ENCODE peak calls at places on chromosome 1, in seven cellular contexts. R, W, O, B, J, L and X are unnamed samples.
A peak's percentile ranks its signal among the peaks of the same experiment; 100 is the strongest.

GRCh38 chr1:192631749-192632148 is 4.2 kb upstream of the RGS13 start:
- DNase-seq in R (no peak), W (no peak), O (no peak), B (no peak), J (no peak), L (no peak), X (no peak)

GRCh38 chr1:181089017-181089776 is 697 bp downstream of the IER5 start:
- DNase-seq in R (peak; percentile 69), W (no peak), O (peak; percentile 63), B (peak; percentile 67), J (no peak), L (no peak), X (no peak)

GRCh38 chr1:101465941-101466340 is 229.1 kb downstream of the S1PR1 start:
- DNase-seq in R (no peak), W (no peak), O (no peak), B (no peak), J (no peak), L (no peak), X (no peak)

GRCh38 chr1:225737179-225737578 is 40.4 kb upstream of the SRP9 start:
- DNase-seq in R (no peak), W (no peak), O (no peak), B (no peak), J (no peak), L (no peak), X (no peak)

GRCh38 chr1:237873487-237873927 is 17.2 kb downstream of the ZP4 start:
- DNase-seq in R (no peak), W (no peak), O (peak; percentile 58), B (no peak), J (peak; percentile 96), L (no peak), X (no peak)

GRCh38 chr1:163069142-163069541 is at the start of gene RGS4:
- DNase-seq in R (no peak), W (peak; percentile 54), O (peak; percentile 83), B (peak; percentile 62), J (peak; percentile 95), L (peak; percentile 61), X (peak; percentile 5)

GRCh38 chr1:160403244-160403643 is 2.9 kb downstream of the VANGL2 start:
- DNase-seq in R (no peak), W (no peak), O (peak; percentile 0), B (no peak), J (no peak), L (peak; percentile 54), X (no peak)

GRCh38 chr1:236149003-236149595 is 6.8 kb downstream of the GPR137B start:
- DNase-seq in R (no peak), W (no peak), O (no peak), B (no peak), J (no peak), L (no peak), X (no peak)

GRCh38 chr1:187276677-187277076 is 447.9 kb downstream of the PLA2G4A start:
- DNase-seq in R (no peak), W (no peak), O (no peak), B (no peak), J (no peak), L (no peak), X (no peak)

GRCh38 chr1:160179336-160179735 is 11.0 kb upstream of the CASQ1 start:
- DNase-seq in R (no peak), W (no peak), O (no peak), B (no peak), J (no peak), L (no peak), X (no peak)

GRCh38 chr1:53257454-53258081 is 19.2 kb upstream of the MAGOH start:
- DNase-seq in R (no peak), W (no peak), O (no peak), B (no peak), J (no peak), L (no peak), X (peak; percentile 72)

GRCh38 chr1:202798792-202799331 is 9.4 kb downstream of the KDM5B start:
- DNase-seq in R (no peak), W (no peak), O (no peak), B (no peak), J (no peak), L (no peak), X (no peak)

GRCh38 chr1:167799747-167800146 is 78.0 kb downstream of the MPZL1 start:
- DNase-seq in R (no peak), W (no peak), O (no peak), B (no peak), J (no peak), L (no peak), X (no peak)

GRCh38 chr1:18103788-18104421 is 3.7 kb upstream of the IGSF21 start:
- DNase-seq in R (no peak), W (no peak), O (no peak), B (no peak), J (no peak), L (no peak), X (no peak)

GRCh38 chr1:18104546-18105100 is 3.0 kb upstream of the IGSF21 start:
- DNase-seq in R (no peak), W (no peak), O (no peak), B (no peak), J (no peak), L (no peak), X (no peak)

GRCh38 chr1:18107671-18108312 is at the start of gene IGSF21:
- DNase-seq in R (no peak), W (no peak), O (peak; percentile 19), B (no peak), J (no peak), L (no peak), X (no peak)

GRCh38 chr1:18108313-18109057 is 887 bp downstream of the IGSF21 start:
- DNase-seq in R (no peak), W (no peak), O (no peak), B (no peak), J (no peak), L (no peak), X (no peak)

GRCh38 chr1:18105196-18105595 is 2.4 kb upstream of the IGSF21 start:
- DNase-seq in R (no peak), W (no peak), O (no peak), B (no peak), J (no peak), L (no peak), X (no peak)
- H3K27me3 ChIP-seq in R (peaks cover 62% of the 10 kb centered on the region), W (peaks cover 6% of the 10 kb centered on the region), O (peaks cover 80% of the 10 kb centered on the region), B (peaks cover 45% of the 10 kb centered on the region), J (peaks cover 40% of the 10 kb centered on the region), L (peaks cover 15% of the 10 kb centered on the region), X (peaks cover 23% of the 10 kb centered on the region)

GRCh38 chr1:16236495-16237342 is at the start of gene CPLANE2:
- DNase-seq in R (peak; percentile 97), W (peak; percentile 81), O (peak; percentile 97), B (peak; percentile 97), J (peak; percentile 76), L (peak; percentile 94), X (peak; percentile 93)
- H3K27ac ChIP-seq in R (peak within 1 kb of the TSS; percentile 92), W (peak within 1 kb of the TSS; percentile 70), O (peak within 1 kb of the TSS; percentile 88), B (peak within 1 kb of the TSS; percentile 91), J (peak within 1 kb of the TSS; percentile 45), L (peak within 1 kb of the TSS; percentile 88), X (peak within 1 kb of the TSS; percentile 42)

GRCh38 chr1:201652180-201652579 is 113.3 kb downstream of the NAV1 start:
- DNase-seq in R (no peak), W (no peak), O (no peak), B (no peak), J (no peak), L (no peak), X (no peak)

GRCh38 chr1:201653238-201653637 is 114.3 kb downstream of the NAV1 start:
- DNase-seq in R (no peak), W (no peak), O (no peak), B (no peak), J (no peak), L (no peak), X (no peak)

GRCh38 chr1:201655910-201656669 is 117.2 kb downstream of the NAV1 start:
- DNase-seq in R (no peak), W (no peak), O (peak; percentile 41), B (peak; percentile 67), J (no peak), L (no peak), X (peak; percentile 93)

GRCh38 chr1:201655243-201655642 is 116.3 kb downstream of the NAV1 start:
- DNase-seq in R (no peak), W (no peak), O (peak; percentile 71), B (no peak), J (peak; percentile 78), L (no peak), X (no peak)

DNA sequence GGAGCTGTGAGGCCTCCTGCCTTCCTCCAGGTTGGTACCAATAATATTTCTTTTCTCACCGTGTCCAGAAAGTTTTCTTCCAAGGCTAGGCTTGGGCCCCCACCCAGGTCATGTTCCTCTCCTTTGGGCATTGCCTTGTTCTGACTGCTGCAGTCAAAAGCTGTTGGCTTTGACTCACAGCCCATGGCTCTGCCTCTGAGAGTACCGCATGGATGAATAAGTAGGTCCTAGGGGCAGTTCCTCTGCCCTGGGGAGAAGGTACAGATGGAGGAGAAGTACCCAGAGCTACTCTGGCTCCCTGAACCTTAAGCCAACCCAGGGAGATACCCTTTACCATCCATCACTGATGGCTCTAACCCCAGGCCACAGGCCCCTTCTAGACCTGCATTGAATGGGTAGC is 115.0 kb downstream of the NAV1 start:
- DNase-seq in R (no peak), W (no peak), O (no peak), B (no peak), J (no peak), L (no peak), X (no peak)
- H3K27me3 ChIP-seq in R (peaks cover 14% of the 10 kb centered on the region), W (no peaks in the 10 kb centered on the region), O (peaks cover 14% of the 10 kb centered on the region), B (no peaks in the 10 kb centered on the region), J (no peaks in the 10 kb centered on the region), L (no peaks in the 10 kb centered on the region), X (no peaks in the 10 kb centered on the region)

GRCh38 chr1:108785880-108786279 is 39.4 kb downstream of the STXBP3 start:
- DNase-seq in R (no peak), W (no peak), O (no peak), B (no peak), J (no peak), L (no peak), X (no peak)

GRCh38 chr1:108785264-108785663 is 38.8 kb downstream of the STXBP3 start:
- DNase-seq in R (no peak), W (no peak), O (no peak), B (no peak), J (no peak), L (no peak), X (no peak)

GRCh38 chr1:108779455-108779854 is 33.0 kb downstream of the STXBP3 start:
- DNase-seq in R (no peak), W (no peak), O (no peak), B (no peak), J (no peak), L (no peak), X (no peak)

GRCh38 chr1:108777839-108778238 is 31.4 kb downstream of the STXBP3 start:
- DNase-seq in R (no peak), W (no peak), O (no peak), B (no peak), J (no peak), L (no peak), X (no peak)

DNA sequence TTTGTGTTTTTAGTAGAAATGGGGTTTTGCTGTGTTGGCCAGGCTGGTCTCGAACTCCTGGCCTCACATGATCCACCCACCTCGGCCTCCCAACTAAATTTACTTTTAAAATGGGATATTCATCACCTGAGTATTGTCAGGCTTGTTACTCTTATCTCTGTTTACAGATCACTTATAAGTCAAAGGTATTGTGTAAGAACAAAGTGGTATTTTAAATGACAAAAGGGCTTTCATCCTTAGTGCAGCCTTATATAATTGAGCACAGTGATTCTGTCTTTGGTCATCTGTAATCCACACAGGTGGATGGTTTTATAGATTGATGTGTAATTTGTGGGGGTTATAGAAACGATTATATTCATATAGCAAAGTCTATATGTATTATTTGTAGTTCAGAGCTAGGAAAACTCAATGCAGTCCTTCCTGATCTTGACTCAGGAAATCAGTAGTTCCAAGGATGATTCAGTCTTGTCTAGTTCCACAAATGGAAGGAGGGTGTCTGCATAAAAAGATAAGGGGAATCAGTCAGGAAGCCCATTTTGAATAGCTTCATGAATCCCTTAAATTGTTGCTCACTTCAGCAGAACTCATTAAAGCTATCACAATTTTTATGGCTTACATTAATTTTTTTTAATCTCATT is 34.6 kb downstream of the STXBP3 start:
- DNase-seq in R (no peak), W (no peak), O (no peak), B (no peak), J (no peak), L (no peak), X (no peak)
- H3K27ac ChIP-seq in R (no peak overlapping the region), W (no peak overlapping the region), O (no peak overlapping the region), B (no peak overlapping the region), J (no peak overlapping the region), L (no peak overlapping the region), X (no peak overlapping the region)